ENCODE peak calls at places on chromosome 11, in five cellular contexts. One of them, this sample, is unnamed.

GRCh38 chr11:83612891-83613766 is 327.0 kb upstream of the CCDC90B start:
- DNase-seq in SK-N-SH: peak; percentile 19
- DNase-seq in HepG2: no peak
- DNase-seq in GM12878: peak; percentile 74
- DNase-seq in K562: no peak
- DNase-seq in this sample: no peak

GRCh38 chr11:104163100-104164027 is 583 bp downstream of the PDGFD start:
- DNase-seq in HepG2: no peak
- DNase-seq in SK-N-SH: peak; percentile 25
- DNase-seq in GM12878: no peak
- DNase-seq in K562: no peak
- DNase-seq in this sample: peak; percentile 20

GRCh38 chr11:84580338-84580737 is 1046.8 kb downstream of the DLG2 start:
- DNase-seq in HepG2: no peak
- DNase-seq in K562: no peak
- DNase-seq in SK-N-SH: no peak
- DNase-seq in GM12878: no peak
- DNase-seq in this sample: no peak

GRCh38 chr11:76209956-76210885 is 3.9 kb upstream of the WNT11 start:
- DNase-seq in GM12878: no peak
- DNase-seq in SK-N-SH: peak; percentile 82
- DNase-seq in K562: no peak
- DNase-seq in HepG2: no peak
- DNase-seq in this sample: peak; percentile 74

GRCh38 chr11:65404638-65405339 is 17.8 kb upstream of the NEAT1 start:
- DNase-seq in SK-N-SH: no peak
- DNase-seq in K562: no peak
- DNase-seq in HepG2: no peak
- DNase-seq in GM12878: no peak
- DNase-seq in this sample: no peak

GRCh38 chr11:46360878-46361277 is 13.6 kb downstream of the DGKZ start:
- DNase-seq in SK-N-SH: no peak
- DNase-seq in HepG2: no peak
- DNase-seq in K562: no peak
- DNase-seq in GM12878: no peak
- DNase-seq in this sample: no peak

GRCh38 chr11:126072141-126072741 is 9.6 kb upstream of the CDON start:
- DNase-seq in GM12878: no peak
- DNase-seq in K562: no peak
- DNase-seq in HepG2: peak; percentile 70
- DNase-seq in SK-N-SH: no peak
- DNase-seq in this sample: no peak

GRCh38 chr11:83071641-83072591 is at the start of gene RAB30:
- DNase-seq in K562: peak; percentile 91
- DNase-seq in SK-N-SH: peak; percentile 87
- DNase-seq in GM12878: peak; percentile 99
- DNase-seq in HepG2: peak; percentile 100
- DNase-seq in this sample: peak; percentile 100

GRCh38 chr11:42967653-42968052 is 344.1 kb upstream of the API5 start:
- DNase-seq in GM12878: no peak
- DNase-seq in HepG2: no peak
- DNase-seq in K562: no peak
- DNase-seq in SK-N-SH: no peak
- DNase-seq in this sample: no peak

GRCh38 chr11:27468209-27468608 is 4.4 kb downstream of the LGR4 start:
- DNase-seq in GM12878: no peak
- DNase-seq in SK-N-SH: no peak
- DNase-seq in K562: no peak
- DNase-seq in HepG2: no peak
- DNase-seq in this sample: peak; percentile 53

GRCh38 chr11:122248939-122249338 is 132.9 kb upstream of the BLID start:
- DNase-seq in HepG2: no peak
- DNase-seq in GM12878: no peak
- DNase-seq in SK-N-SH: no peak
- DNase-seq in K562: no peak
- DNase-seq in this sample: peak; percentile 40

GRCh38 chr11:120336641-120337132 is 474 bp downstream of the ARHGEF12 start:
- DNase-seq in SK-N-SH: no peak
- DNase-seq in GM12878: no peak
- DNase-seq in HepG2: no peak
- DNase-seq in K562: peak; percentile 66
- DNase-seq in this sample: peak; percentile 20

GRCh38 chr11:32884770-32885384 is 7.7 kb upstream of the QSER1 start:
- DNase-seq in K562: peak; percentile 29
- DNase-seq in GM12878: no peak
- DNase-seq in HepG2: no peak
- DNase-seq in SK-N-SH: no peak
- DNase-seq in this sample: no peak

GRCh38 chr11:9574806-9575530 is 1.5 kb downstream of the WEE1 start:
- DNase-seq in SK-N-SH: peak; percentile 72
- DNase-seq in HepG2: peak; percentile 82
- DNase-seq in GM12878: no peak
- DNase-seq in K562: peak; percentile 52
- DNase-seq in this sample: peak; percentile 87

GRCh38 chr11:72983560-72983959 is 158.6 kb downstream of the FCHSD2 start:
- DNase-seq in K562: no peak
- DNase-seq in GM12878: no peak
- DNase-seq in HepG2: no peak
- DNase-seq in SK-N-SH: no peak
- DNase-seq in this sample: no peak

GRCh38 chr11:124865902-124866851 is 945 bp downstream of the ROBO3 start:
- DNase-seq in SK-N-SH: peak; percentile 91
- DNase-seq in GM12878: no peak
- DNase-seq in HepG2: no peak
- DNase-seq in K562: peak; percentile 85
- DNase-seq in this sample: peak; percentile 15

GRCh38 chr11:14506532-14506931 is 6.9 kb upstream of the COPB1 start:
- DNase-seq in GM12878: no peak
- DNase-seq in SK-N-SH: no peak
- DNase-seq in K562: no peak
- DNase-seq in HepG2: no peak
- DNase-seq in this sample: peak; percentile 51

DNA sequence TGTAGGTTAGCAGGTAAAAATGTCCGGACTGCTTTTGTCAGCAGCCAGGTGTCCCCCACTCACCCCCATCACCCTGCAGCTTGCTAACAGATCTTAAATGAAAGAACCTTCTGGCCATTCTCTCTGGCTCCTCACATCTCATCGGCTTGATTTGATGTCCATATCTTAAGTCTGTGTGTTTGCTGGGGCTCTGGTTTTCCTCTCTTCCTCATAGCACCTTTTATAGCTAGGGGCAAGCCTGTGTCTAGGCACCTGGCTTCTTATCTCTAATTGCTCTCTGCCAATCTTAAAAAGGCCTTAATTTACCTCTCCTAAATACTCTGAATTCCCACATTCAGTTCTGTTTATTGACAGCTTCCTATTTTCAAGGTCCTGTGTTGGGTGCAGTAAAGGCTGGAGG is 72.0 kb downstream of the ARHGAP42 start:
- DNase-seq in GM12878: no peak
- DNase-seq in K562: no peak
- DNase-seq in HepG2: no peak
- DNase-seq in SK-N-SH: no peak
- DNase-seq in this sample: no peak
- TF ChIP-seq MXI1 in GM12878: no peak
- TF ChIP-seq MXI1 in K562: no peak
- TF ChIP-seq MXI1 in HepG2: no peak
- TF ChIP-seq MXI1 in SK-N-SH: no peak
- TF ChIP-seq MXI1 in this sample: no peak

DNA sequence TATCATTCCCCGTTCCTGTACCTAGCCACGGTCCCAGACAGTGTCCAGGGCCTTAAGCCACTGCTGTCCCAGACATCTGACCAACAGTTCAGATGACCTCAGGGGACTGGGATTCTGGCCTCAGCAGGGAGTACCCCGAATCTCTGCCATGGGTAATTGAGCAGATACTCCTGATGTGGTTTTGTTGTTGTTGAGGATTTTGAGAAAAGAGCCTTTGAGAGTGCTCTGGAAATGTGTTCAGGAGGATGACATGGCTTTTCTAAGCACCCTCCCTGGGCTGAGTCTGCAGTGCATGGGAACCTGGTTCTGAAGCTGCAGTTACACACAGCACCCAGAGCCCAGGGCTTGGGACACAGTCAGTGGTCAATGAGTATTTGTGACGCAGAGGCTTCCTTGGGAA is 30.4 kb downstream of the ADAMTS15 start:
- DNase-seq in SK-N-SH: peak; percentile 9
- DNase-seq in HepG2: no peak
- DNase-seq in K562: no peak
- DNase-seq in GM12878: no peak
- DNase-seq in this sample: peak; percentile 34
- TF ChIP-seq MXI1 in SK-N-SH: no peak
- TF ChIP-seq MXI1 in HepG2: no peak
- TF ChIP-seq MXI1 in K562: no peak
- TF ChIP-seq MXI1 in GM12878: no peak
- TF ChIP-seq MXI1 in this sample: no peak

GRCh38 chr11:69539416-69540117 is 58.1 kb downstream of the LINC01488 start:
- DNase-seq in K562: no peak
- DNase-seq in GM12878: no peak
- DNase-seq in SK-N-SH: no peak
- DNase-seq in HepG2: no peak
- DNase-seq in this sample: no peak

GRCh38 chr11:69541501-69542313 is 60.2 kb downstream of the LINC01488 start:
- DNase-seq in SK-N-SH: no peak
- DNase-seq in GM12878: no peak
- DNase-seq in HepG2: peak; percentile 34
- DNase-seq in K562: no peak
- DNase-seq in this sample: peak; percentile 43

GRCh38 chr11:69542314-69543168 is 61.1 kb downstream of the LINC01488 start:
- DNase-seq in GM12878: no peak
- DNase-seq in K562: no peak
- DNase-seq in HepG2: no peak
- DNase-seq in SK-N-SH: no peak
- DNase-seq in this sample: no peak

GRCh38 chr11:69540118-69541000 is 58.9 kb downstream of the LINC01488 start:
- DNase-seq in SK-N-SH: peak; percentile 69
- DNase-seq in GM12878: no peak
- DNase-seq in K562: peak; percentile 46
- DNase-seq in HepG2: peak; percentile 26
- DNase-seq in this sample: no peak

GRCh38 chr11:69541001-69541285 is 59.5 kb downstream of the LINC01488 start:
- DNase-seq in GM12878: no peak
- DNase-seq in K562: no peak
- DNase-seq in HepG2: no peak
- DNase-seq in SK-N-SH: no peak
- DNase-seq in this sample: no peak
- TF ChIP-seq MXI1 in GM12878: no peak
- TF ChIP-seq MXI1 in K562: no peak
- TF ChIP-seq MXI1 in HepG2: no peak
- TF ChIP-seq MXI1 in SK-N-SH: no peak
- TF ChIP-seq MXI1 in this sample: no peak

DNA sequence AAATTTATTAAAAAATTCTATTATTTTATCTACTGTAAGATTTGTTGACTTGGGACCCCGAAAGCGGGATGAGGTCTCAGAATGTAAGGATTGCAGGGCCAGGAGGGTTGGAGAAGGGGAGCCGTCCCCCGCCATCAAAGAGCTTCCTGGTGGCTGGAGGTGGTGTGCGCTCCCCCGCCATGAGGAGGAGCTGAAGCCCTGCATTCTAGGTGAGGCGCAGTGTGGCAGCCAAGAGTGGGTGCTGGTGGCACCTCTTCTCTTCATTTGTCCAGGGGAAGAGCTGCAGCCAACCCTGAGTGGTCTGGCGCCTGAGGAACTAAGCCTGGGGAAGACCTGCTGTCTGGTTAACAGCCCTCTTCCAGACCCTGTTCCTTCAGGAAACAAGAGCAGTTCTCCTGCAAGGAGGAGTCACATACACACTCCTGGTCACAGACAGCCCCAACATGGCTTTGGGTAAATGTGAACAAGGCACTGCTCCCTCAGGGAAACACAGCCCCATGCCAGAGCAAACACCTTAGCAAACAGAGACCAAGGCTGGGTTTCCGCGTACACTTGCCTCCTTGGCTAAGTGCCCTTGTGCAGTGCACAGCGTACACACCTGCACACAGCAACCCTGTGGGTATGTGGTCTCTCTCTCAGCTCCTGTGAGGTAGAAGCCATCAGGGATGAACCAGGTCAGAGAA is 17.3 kb downstream of the RTN4RL2 start:
- DNase-seq in K562: no peak
- DNase-seq in GM12878: no peak
- DNase-seq in SK-N-SH: no peak
- DNase-seq in HepG2: no peak
- DNase-seq in this sample: no peak
- TF ChIP-seq MXI1 in K562: no peak
- TF ChIP-seq MXI1 in GM12878: no peak
- TF ChIP-seq MXI1 in SK-N-SH: no peak
- TF ChIP-seq MXI1 in HepG2: no peak
- TF ChIP-seq MXI1 in this sample: no peak

GRCh38 chr11:1762537-1763302 is 1.0 kb downstream of the CTSD start:
- DNase-seq in HepG2: peak; percentile 83
- DNase-seq in GM12878: no peak
- DNase-seq in SK-N-SH: no peak
- DNase-seq in K562: peak; percentile 65
- DNase-seq in this sample: no peak

GRCh38 chr11:1763336-1763795 is 361 bp downstream of the CTSD start:
- DNase-seq in K562: peak; percentile 50
- DNase-seq in HepG2: no peak
- DNase-seq in GM12878: no peak
- DNase-seq in SK-N-SH: peak; percentile 65
- DNase-seq in this sample: no peak

GRCh38 chr11:1761110-1761856 is 2.4 kb downstream of the CTSD start:
- DNase-seq in HepG2: no peak
- DNase-seq in GM12878: no peak
- DNase-seq in SK-N-SH: no peak
- DNase-seq in K562: no peak
- DNase-seq in this sample: no peak

GRCh38 chr11:1760351-1761109 is 3.2 kb downstream of the CTSD start:
- DNase-seq in HepG2: no peak
- DNase-seq in GM12878: no peak
- DNase-seq in SK-N-SH: no peak
- DNase-seq in K562: no peak
- DNase-seq in this sample: peak; percentile 52

GRCh38 chr11:1761857-1762536 is 1.7 kb downstream of the CTSD start:
- DNase-seq in GM12878: no peak
- DNase-seq in K562: no peak
- DNase-seq in HepG2: no peak
- DNase-seq in SK-N-SH: no peak
- DNase-seq in this sample: no peak
- TF ChIP-seq MXI1 in GM12878: no peak
- TF ChIP-seq MXI1 in K562: no peak
- TF ChIP-seq MXI1 in HepG2: no peak
- TF ChIP-seq MXI1 in SK-N-SH: no peak
- TF ChIP-seq MXI1 in this sample: no peak